ENCODE peak calls at places on chromosomes 5 and 9, in seven cellular contexts. D is tibial artery, F is left ventricle myocardium inferior, L is heart left ventricle, G is foreskin fibroblast, X is fibroblast of the aortic adventitia, H is A549. C is an unnamed sample.

GRCh38 chr5:68227532-68228160 is 12.1 kb downstream of the PIK3R1 start:
- DNase-seq in D (no peak), F (no peak), L (no peak), G (no peak), X (no peak), H (no peak), C (no peak)

GRCh38 chr5:64666058-64666457 is 24.2 kb upstream of the SHISAL2B start:
- DNase-seq in D (no peak), F (no peak), L (no peak), G (peak; percentile 70), X (peak; percentile 78), H (no peak), C (peak; percentile 58)

GRCh38 chr9:112119225-112120045 is 55.7 kb downstream of the SUSD1 start:
- DNase-seq in D (no peak), F (no peak), L (no peak), G (no peak), X (no peak), H (peak; percentile 72), C (no peak)

GRCh38 chr9:133711428-133712220 is 26.5 kb downstream of the SARDH start:
- DNase-seq in D (peak; percentile 61), F (no peak), L (no peak), G (no peak), X (peak; percentile 8), H (no peak), C (no peak)

GRCh38 chr9:5499889-5500398 is 10.4 kb upstream of the PDCD1LG2 start:
- DNase-seq in D (no peak), F (no peak), L (peak; percentile 35), G (peak; percentile 80), X (peak; percentile 56), H (no peak), C (no peak)

GRCh38 chr9:115146581-115147021 is 28.6 kb upstream of the TNC start:
- DNase-seq in D (no peak), F (no peak), L (no peak), G (peak; percentile 92), X (peak; percentile 93), H (no peak), C (peak; percentile 79)

GRCh38 chr5:169511708-169512107 is 71.9 kb upstream of the SPDL1 start:
- DNase-seq in D (no peak), F (no peak), L (no peak), G (no peak), X (no peak), H (no peak), C (no peak)

GRCh38 chr5:178216779-178217178 is 12.4 kb downstream of the HNRNPAB start:
- DNase-seq in D (no peak), F (peak; percentile 6), L (no peak), G (no peak), X (no peak), H (no peak), C (no peak)

GRCh38 chr5:181191526-181192336 is 13.3 kb downstream of the TRIM7 start:
- DNase-seq in D (peak; percentile 98), F (peak; percentile 95), L (peak; percentile 96), G (peak; percentile 98), X (peak; percentile 95), H (peak; percentile 65), C (peak; percentile 76)

GRCh38 chr9:92774274-92774673 is 9.6 kb upstream of the BICD2 start:
- DNase-seq in D (no peak), F (no peak), L (no peak), G (peak; percentile 85), X (peak; percentile 87), H (no peak), C (peak; percentile 74)

GRCh38 chr9:127637322-127637847 is 25.3 kb downstream of the STXBP1 start:
- DNase-seq in D (no peak), F (no peak), L (no peak), G (peak; percentile 85), X (peak; percentile 98), H (no peak), C (peak; percentile 76)

DNA sequence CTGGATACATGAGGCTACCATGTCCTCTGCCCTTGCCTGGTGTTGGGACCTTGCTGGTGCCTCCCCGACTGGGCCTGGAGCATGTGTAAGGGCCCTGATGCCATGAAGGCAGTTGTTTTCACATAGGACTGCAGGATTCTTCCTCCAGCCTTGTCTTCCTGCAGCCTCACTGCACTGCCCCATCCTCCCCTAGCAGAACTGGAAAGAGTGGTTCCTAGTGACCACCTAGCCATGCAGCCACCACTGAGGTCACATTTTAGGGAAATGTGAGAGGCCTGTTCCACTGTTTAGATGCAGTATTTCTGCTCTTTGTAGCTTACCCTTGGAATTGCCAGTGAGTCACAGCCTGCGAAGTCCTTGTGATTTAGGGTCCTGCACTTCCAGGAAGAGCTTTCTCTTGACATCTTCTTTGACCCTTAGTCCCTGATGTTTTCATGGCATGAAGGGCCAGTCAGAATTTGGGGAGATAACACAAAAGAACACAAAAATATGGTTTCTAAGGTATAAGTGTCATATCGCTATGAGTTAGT is 24.2 kb upstream of the TNFAIP8 start:
- DNase-seq in D (no peak), F (no peak), L (no peak), G (no peak), X (no peak), H (no peak), C (no peak)
- H3K4me3 ChIP-seq in D (no peak overlapping the region), F (no peak overlapping the region), L (no peak overlapping the region), G (no peak overlapping the region), X (no peak overlapping the region), H (no peak overlapping the region), C (no peak overlapping the region)

DNA sequence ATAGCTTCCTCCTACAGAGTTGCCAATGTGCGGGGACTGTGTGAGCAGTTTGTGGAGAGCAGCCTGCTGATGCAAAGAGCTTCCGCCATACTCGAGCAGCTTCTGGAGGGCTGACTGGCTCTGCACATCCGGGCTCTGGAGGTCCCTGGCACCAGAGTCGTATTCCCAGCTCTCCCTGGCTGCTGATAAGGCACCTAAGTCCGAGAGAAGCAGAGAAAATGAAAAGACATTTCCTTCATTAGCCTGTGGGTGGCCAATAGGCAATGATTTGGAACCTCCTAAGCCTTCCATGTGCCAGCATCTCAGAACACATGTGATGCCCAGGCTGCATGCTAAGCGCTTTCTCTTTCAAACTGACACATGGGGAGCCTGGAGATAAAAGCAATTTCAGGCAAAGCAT is 94.3 kb downstream of the TSSK1B start:
- DNase-seq in D (no peak), F (no peak), L (no peak), G (no peak), X (peak; percentile 56), H (no peak), C (no peak)
- TF ChIP-seq CTCF in D (no peak), F (no peak), L (no peak), G (no peak), X (peak; percentile 40), H (no peak), C (no peak)

DNA sequence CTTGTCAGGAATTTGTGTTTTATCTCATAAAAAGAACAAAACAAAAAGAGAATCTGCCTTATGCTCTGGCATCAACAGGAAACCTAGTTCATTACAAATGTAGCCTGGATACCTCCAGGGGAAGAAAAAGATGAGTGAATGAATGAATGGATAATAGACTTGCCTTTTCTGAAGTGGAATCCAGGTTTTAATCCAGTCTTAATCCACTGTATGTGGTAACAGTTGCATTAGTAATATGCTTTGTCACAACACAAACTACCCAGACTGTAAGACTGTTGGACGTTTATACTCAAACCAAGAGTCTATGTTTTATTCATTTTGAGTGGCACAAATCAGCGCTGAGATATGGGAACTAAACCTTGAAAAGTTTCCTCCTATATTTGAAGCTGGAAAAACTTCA is 32.1 kb upstream of the MAP3K1 start:
- DNase-seq in D (no peak), F (no peak), L (no peak), G (no peak), X (no peak), H (no peak), C (no peak)
- H3K4me3 ChIP-seq in D (no peak overlapping the region), F (no peak overlapping the region), L (no peak overlapping the region), G (no peak overlapping the region), X (no peak overlapping the region), H (no peak overlapping the region), C (no peak overlapping the region)

GRCh38 chr9:137665226-137665625 is 46.4 kb downstream of the EHMT1 start:
- DNase-seq in D (no peak), F (no peak), L (no peak), G (no peak), X (no peak), H (no peak), C (no peak)

GRCh38 chr9:137666950-137667670 is 48.3 kb downstream of the EHMT1 start:
- DNase-seq in D (no peak), F (no peak), L (no peak), G (no peak), X (no peak), H (no peak), C (no peak)

GRCh38 chr9:137664676-137665075 is 45.9 kb downstream of the EHMT1 start:
- DNase-seq in D (no peak), F (no peak), L (no peak), G (no peak), X (no peak), H (peak; percentile 18), C (no peak)

GRCh38 chr9:137666505-137666809 is 47.7 kb downstream of the EHMT1 start:
- DNase-seq in D (no peak), F (peak; percentile 25), L (no peak), G (no peak), X (no peak), H (no peak), C (no peak)

DNA sequence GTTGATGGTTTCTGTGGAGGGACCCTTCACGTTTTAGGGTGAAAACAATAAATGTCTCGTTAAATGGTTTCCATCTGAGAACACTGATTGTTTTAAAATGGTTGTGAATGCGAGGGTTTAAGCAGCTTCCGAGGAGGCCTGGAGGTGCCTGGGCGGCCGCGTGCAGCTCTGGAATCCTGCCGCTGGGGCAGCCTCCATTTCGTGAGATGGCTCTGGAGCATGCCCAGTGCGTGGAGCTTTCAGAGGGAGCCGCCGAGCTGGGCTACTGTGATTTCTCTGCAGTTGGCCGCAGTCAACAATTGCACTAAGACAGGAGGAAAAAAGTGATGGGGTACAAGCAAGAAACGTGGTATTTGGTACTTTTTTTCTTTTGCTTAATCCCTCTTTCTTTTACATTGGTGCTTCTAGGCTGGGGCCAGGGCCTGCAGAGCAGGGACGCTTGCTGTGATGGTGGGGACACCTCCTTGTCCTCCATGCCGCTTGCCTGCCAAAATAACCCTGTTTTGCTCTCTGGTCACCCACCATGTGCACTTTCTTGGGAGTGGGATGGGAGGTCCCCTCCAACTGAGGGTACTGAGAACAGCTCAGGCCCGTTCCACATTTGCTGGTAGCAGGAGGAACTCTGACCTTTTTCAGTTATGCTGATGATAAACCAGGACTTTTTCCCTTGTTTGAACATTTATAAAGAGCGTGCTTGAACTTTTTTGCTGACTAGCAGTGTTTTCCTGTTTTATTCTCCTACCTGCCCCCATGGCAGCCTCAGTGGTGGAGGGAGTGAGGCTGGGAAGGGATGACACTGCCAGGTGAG is 47.1 kb downstream of the EHMT1 start:
- DNase-seq in D (no peak), F (no peak), L (no peak), G (peak; percentile 81), X (peak; percentile 28), H (no peak), C (no peak)
- TF ChIP-seq CTCF in D (no peak), F (no peak), L (no peak), G (peak; percentile 37), X (peak; percentile 35), H (no peak), C (peak; percentile 36)

GRCh38 chr5:143342607-143343006 is 60.9 kb downstream of the NR3C1 start:
- DNase-seq in D (no peak), F (no peak), L (no peak), G (no peak), X (no peak), H (no peak), C (no peak)
- H3K4me3 ChIP-seq in D (no peak overlapping the region), F (no peak overlapping the region), L (no peak overlapping the region), G (no peak overlapping the region), X (no peak overlapping the region), H (no peak overlapping the region), C (no peak overlapping the region)

C was measured in AG09309.